ENCODE peak calls at places on chromosomes 11 and 22, in ten cellular contexts. M, G, U, B, E, Y, Q, R, K and V are unnamed samples.

GRCh38 chr22:23685205-23685784 is 5.5 kb upstream of the RGL4 start:
- DNase-seq in R (no peak), G (peak), B (no peak), Q (peak), E (peak), Y (no peak), M (no peak), K (no peak), U (no peak), V (no peak)

GRCh38 chr11:32584921-32585320 is 1.3 kb downstream of the EIF3M start:
- DNase-seq in E (no peak), Q (no peak), U (no peak), G (no peak), B (no peak), K (no peak), R (no peak), M (no peak), Y (no peak), V (no peak)

GRCh38 chr11:19453893-19454292 is 213.1 kb upstream of the E2F8 start:
- DNase-seq in K (no peak), Q (peak), G (peak), Y (no peak), E (peak), M (no peak), R (no peak), B (no peak), U (no peak), V (no peak)

GRCh38 chr11:134393638-134394037 is 18.4 kb downstream of the B3GAT1 start:
- DNase-seq in M (no peak), B (no peak), U (no peak), Y (no peak), Q (no peak), K (no peak), G (no peak), E (no peak), R (no peak), V (no peak)

GRCh38 chr11:35166369-35167360 is 27.7 kb downstream of the CD44 start:
- DNase-seq in Y (no peak), G (peak), E (peak), R (no peak), Q (peak), K (no peak), M (no peak), B (peak), U (no peak), V (no peak)

GRCh38 chr22:35301370-35301874 is 1.7 kb downstream of the TOM1 start:
- DNase-seq in Q (peak), U (no peak), M (peak), B (no peak), R (peak), Y (peak), E (peak), K (no peak), G (peak), V (no peak)

GRCh38 chr22:36662981-36663380 is 40.6 kb downstream of the CACNG2 start:
- DNase-seq in E (no peak), G (no peak), U (no peak), Y (no peak), K (no peak), M (no peak), R (no peak), B (no peak), Q (no peak), V (no peak)

GRCh38 chr11:68584097-68584496 is 100.2 kb upstream of the GAL start:
- DNase-seq in G (peak), Y (no peak), B (peak), K (peak), U (peak), Q (peak), M (peak), E (peak), R (no peak), V (peak)

GRCh38 chr11:2208691-2209369 is 37.2 kb upstream of the TH start:
- DNase-seq in Q (peak), R (no peak), M (no peak), E (no peak), K (no peak), U (no peak), G (no peak), Y (no peak), B (no peak), V (peak)

GRCh38 chr11:113487622-113488021 is 12.4 kb upstream of the DRD2 start:
- DNase-seq in K (no peak), M (no peak), Q (no peak), R (no peak), B (no peak), U (no peak), E (no peak), G (no peak), Y (no peak), V (no peak)

GRCh38 chr11:113488931-113489351 is 13.7 kb upstream of the DRD2 start:
- DNase-seq in M (no peak), E (no peak), B (no peak), Y (no peak), K (no peak), U (no peak), G (no peak), R (no peak), Q (peak), V (no peak)

GRCh38 chr11:113481672-113482071 is 6.5 kb upstream of the DRD2 start:
- DNase-seq in M (no peak), B (no peak), Q (no peak), Y (no peak), G (no peak), K (no peak), E (no peak), R (no peak), U (no peak), V (no peak)

GRCh38 chr11:113481226-113481625 is 6.0 kb upstream of the DRD2 start:
- DNase-seq in E (no peak), K (no peak), B (no peak), Q (no peak), U (no peak), Y (no peak), M (no peak), R (no peak), G (no peak), V (no peak)

DNA sequence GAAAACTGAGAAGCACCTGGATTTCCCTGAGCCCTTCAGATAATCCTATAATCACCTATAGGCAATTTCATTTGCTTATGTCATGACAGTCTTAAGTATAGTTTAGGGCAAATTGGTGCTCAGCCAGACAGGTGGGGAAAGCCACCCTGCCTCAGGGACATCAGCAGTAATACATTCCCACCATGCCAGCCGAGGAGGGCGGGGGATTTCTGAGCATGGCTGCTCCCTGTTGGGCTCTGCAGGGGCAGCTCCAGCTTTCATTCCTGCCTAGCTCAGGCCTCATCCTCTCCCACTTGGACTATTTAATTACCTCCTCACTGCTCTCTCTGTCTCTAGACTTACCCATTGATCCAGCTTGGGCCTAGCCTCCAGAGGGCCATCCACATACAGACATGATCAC is 9.0 kb upstream of the DRD2 start:
- DNase-seq in E (no peak), Y (no peak), M (no peak), B (no peak), K (no peak), G (no peak), U (no peak), Q (no peak), R (no peak), V (no peak)
- TF ChIP-seq CTCF in E (no peak), Y (no peak), M (no peak), B (no peak), K (no peak), G (no peak), U (no peak), Q (no peak), R (no peak), V (no peak)

GRCh38 chr11:22221143-22221542 is 28.3 kb downstream of the ANO5 start:
- DNase-seq in G (no peak), B (peak), R (no peak), U (no peak), M (no peak), Y (no peak), Q (no peak), K (no peak), E (no peak), V (no peak)

DNA sequence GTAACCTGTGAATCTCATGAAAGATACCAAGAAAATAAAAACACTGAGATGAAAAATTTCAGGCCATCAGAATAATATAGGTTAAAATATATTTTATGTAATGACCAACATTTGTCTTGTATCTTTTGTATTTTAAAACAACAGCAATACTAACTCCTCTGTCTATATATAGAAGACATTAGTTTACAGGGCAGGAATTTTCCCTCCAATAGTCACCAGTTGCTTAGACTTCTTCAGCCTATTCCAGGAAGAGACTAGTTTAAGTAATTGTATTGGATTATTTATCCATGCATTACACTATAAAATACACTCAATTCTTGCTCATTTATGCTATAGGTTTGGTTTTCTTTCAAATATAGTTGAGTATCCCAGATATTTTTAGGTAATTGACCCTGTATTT is 24.1 kb downstream of the ANO5 start:
- DNase-seq in Y (no peak), G (no peak), M (no peak), Q (no peak), U (no peak), R (no peak), K (no peak), E (no peak), B (no peak), V (no peak)
- TF ChIP-seq CTCF in Y (no peak), G (no peak), M (no peak), Q (no peak), U (no peak), R (no peak), K (no peak), E (no peak), B (no peak), V (no peak)

GRCh38 chr22:20758688-20759087 is 15.2 kb upstream of the SERPIND1 start:
- DNase-seq in E (no peak), U (no peak), B (no peak), R (no peak), G (no peak), M (no peak), K (no peak), Q (no peak), Y (no peak), V (no peak)
- TF ChIP-seq CTCF in E (peak), U (no peak), B (no peak), R (no peak), G (peak), M (no peak), K (no peak), Q (no peak), Y (no peak), V (no peak)

DNA sequence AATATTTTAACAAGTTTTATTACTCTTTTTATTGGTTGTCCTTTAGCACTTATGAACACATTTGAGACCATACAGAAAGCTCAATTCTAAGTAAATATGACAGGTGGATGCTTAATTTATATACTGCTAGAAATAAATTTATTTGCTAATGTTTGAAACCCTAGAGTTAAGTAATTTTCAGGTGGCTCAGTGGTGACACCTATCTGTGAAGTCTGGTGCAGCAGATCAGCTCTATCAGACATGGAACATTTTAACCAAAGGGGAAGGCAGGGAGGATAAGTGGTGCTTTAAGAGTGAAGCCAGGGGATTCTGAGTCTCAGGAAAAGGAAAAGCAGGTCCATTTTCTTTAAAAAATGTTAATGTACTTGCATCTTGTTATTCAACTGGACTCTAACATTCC is 175.8 kb downstream of the DSCAML1 start:
- DNase-seq in M (no peak), K (peak), E (peak), Q (no peak), R (no peak), G (peak), Y (no peak), B (no peak), U (no peak), V (no peak)
- TF ChIP-seq CTCF in M (peak), K (peak), E (peak), Q (peak), R (no peak), G (peak), Y (peak), B (peak), U (no peak), V (peak)

GRCh38 chr11:16881074-16881709 is 133.0 kb downstream of the PLEKHA7 start:
- DNase-seq in E (peak), G (peak), K (peak), Y (no peak), Q (peak), M (peak), B (peak), U (no peak), R (no peak), V (no peak)
- TF ChIP-seq CTCF in E (peak), G (peak), K (peak), Y (peak), Q (peak), M (no peak), B (peak), U (no peak), R (peak), V (no peak)

GRCh38 chr11:747176-748006 is at the start of gene TALDO1:
- DNase-seq in M (peak), R (peak), G (peak), K (peak), Q (peak), U (peak), B (peak), E (peak), Y (peak), V (peak)
- TF ChIP-seq CTCF in M (no peak), R (no peak), G (no peak), K (no peak), Q (peak), U (no peak), B (no peak), E (no peak), Y (peak), V (peak)

DNA sequence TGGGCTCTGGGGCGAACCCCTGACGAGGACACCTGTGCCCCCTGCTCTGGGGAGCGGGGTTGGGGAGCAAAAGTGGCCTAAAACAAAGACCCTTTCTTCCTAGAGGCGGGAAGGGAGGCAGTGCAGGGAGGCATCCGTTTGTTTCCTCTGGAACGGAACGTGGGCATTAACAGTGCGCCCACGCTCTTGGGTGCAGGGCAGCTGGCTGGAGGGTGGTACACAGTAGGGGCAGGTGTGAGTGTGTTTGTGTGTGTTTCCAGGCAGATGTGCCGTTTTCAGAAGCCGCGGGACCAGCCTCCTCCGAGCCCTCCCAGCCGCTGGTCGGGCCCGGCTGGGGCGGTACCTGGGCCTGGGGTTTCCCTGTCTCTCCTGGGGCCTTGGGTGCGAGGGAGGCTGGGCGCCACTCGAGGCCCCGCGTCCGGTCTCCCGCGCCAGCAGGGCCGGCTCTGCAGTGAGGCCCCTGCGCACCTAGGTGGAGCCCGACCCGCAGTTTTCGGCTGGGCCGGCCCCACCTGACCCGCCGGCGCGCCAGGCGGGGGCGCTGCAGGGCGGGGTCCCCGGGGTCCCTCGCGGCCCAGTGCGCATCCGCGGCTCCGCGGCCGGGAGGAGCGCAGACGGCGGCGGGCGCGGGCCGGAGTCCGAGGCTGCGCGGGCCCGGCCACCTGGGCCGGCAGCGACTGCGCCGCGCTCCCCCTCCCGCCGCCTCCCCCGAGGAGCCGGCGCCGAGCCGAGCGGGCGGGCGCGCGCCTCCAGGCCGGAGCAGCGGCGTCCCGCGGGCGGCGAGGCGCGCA is 1252.7 kb downstream of the BRD1 start:
- DNase-seq in U (no peak), K (no peak), G (peak), R (no peak), Y (no peak), E (peak), B (peak), M (peak), Q (peak), V (no peak)
- TF ChIP-seq CTCF in U (no peak), K (no peak), G (no peak), R (peak), Y (no peak), E (no peak), B (peak), M (no peak), Q (no peak), V (no peak)

GRCh38 chr22:25061134-25061533 is 108.6 kb downstream of the KIAA1671 start:
- DNase-seq in Q (no peak), K (no peak), R (no peak), G (no peak), B (no peak), E (no peak), U (no peak), M (no peak), Y (no peak), V (no peak)

GRCh38 chr22:25062378-25063095 is 110.0 kb downstream of the KIAA1671 start:
- DNase-seq in Q (no peak), Y (no peak), K (no peak), G (no peak), E (no peak), M (no peak), R (no peak), B (no peak), U (peak), V (no peak)

GRCh38 chr22:25061605-25062377 is 109.3 kb downstream of the KIAA1671 start:
- DNase-seq in Y (no peak), U (no peak), K (no peak), G (no peak), R (no peak), E (no peak), B (no peak), Q (peak), M (no peak), V (no peak)

GRCh38 chr22:25059438-25059837 is 106.9 kb downstream of the KIAA1671 start:
- DNase-seq in R (no peak), K (no peak), G (no peak), U (no peak), B (no peak), E (no peak), M (no peak), Q (no peak), Y (no peak), V (no peak)

GRCh38 chr22:25060522-25061071 is 108.1 kb downstream of the KIAA1671 start:
- DNase-seq in Q (no peak), Y (no peak), G (no peak), K (no peak), B (no peak), U (no peak), E (no peak), R (no peak), M (no peak), V (no peak)
- TF ChIP-seq CTCF in Q (no peak), Y (no peak), G (no peak), K (peak), B (peak), U (peak), E (peak), R (peak), M (no peak), V (peak)

GRCh38 chr11:112004389-112004788 is 20.8 kb upstream of the DLAT start:
- DNase-seq in E (no peak), Y (no peak), K (peak), R (no peak), G (no peak), M (peak), B (no peak), U (no peak), Q (no peak), V (peak)
- TF ChIP-seq CTCF in E (peak), Y (peak), K (peak), R (no peak), G (peak), M (peak), B (peak), U (peak), Q (peak), V (peak)